ENCODE peak calls at places on chromosomes 13 and 19, in six cellular contexts. B is prostate gland, A is Caco-2, J is lung, D is uterus, W is pancreas. U is an unnamed sample. For H3K9me3 and H3K4me1, the result is how much of the 10 kb centered on the place peaks cover.

GRCh38 chr19:17806945-17807344 is 12.0 kb downstream of the B3GNT3 start:
- DNase-seq in B (no peak), A (no peak), J (no peak), D (no peak), W (no peak), U (no peak)

GRCh38 chr19:13839193-13839937 is 37.6 kb upstream of the NANOS3 start:
- DNase-seq in B (peak), A (no peak), J (peak), D (peak), W (peak), U (peak)

GRCh38 chr19:45130888-45131615 is 29.7 kb downstream of the NKPD1 start:
- DNase-seq in B (peak), A (no peak), J (no peak), D (no peak), W (no peak), U (peak)

GRCh38 chr19:14318873-14319272 is 62.4 kb upstream of the ADGRE5 start:
- DNase-seq in B (no peak), A (no peak), J (no peak), D (no peak), W (no peak), U (peak)

GRCh38 chr19:4583961-4584669 is 24.6 kb upstream of the SEMA6B start:
- DNase-seq in B (no peak), A (no peak), J (no peak), D (no peak), W (no peak), U (peak)

GRCh38 chr19:3216874-3217273 is 7.6 kb upstream of the CELF5 start:
- DNase-seq in B (no peak), A (no peak), J (no peak), D (no peak), W (no peak), U (no peak)

GRCh38 chr13:22505489-22505888 is 675.3 kb upstream of the SGCG start:
- DNase-seq in B (no peak), A (no peak), J (no peak), D (no peak), W (no peak), U (peak)

GRCh38 chr13:19618925-19619324 is 14.5 kb upstream of the MPHOSPH8 start:
- DNase-seq in B (no peak), A (no peak), J (no peak), D (no peak), W (no peak), U (no peak)

GRCh38 chr13:76696370-76696769 is 189.8 kb downstream of the KCTD12 start:
- DNase-seq in B (no peak), A (peak), J (no peak), D (no peak), W (no peak), U (no peak)

GRCh38 chr13:60162096-60162495 is 1.6 kb downstream of the DIAPH3 start:
- DNase-seq in B (no peak), A (no peak), J (no peak), D (no peak), W (no peak), U (no peak)

GRCh38 chr19:18477974-18478373 is 40.0 kb upstream of the ISYNA1 start:
- DNase-seq in B (no peak), A (no peak), J (no peak), D (no peak), W (no peak), U (no peak)

GRCh38 chr19:496333-496634 is at the start of gene MADCAM1:
- DNase-seq in B (no peak), A (no peak), J (no peak), D (no peak), W (no peak), U (no peak)

GRCh38 chr19:498977-499623 is 2.8 kb downstream of the MADCAM1 start:
- DNase-seq in B (no peak), A (no peak), J (no peak), D (no peak), W (no peak), U (no peak)

GRCh38 chr19:498591-498950 is 2.3 kb downstream of the MADCAM1 start:
- DNase-seq in B (no peak), A (no peak), J (no peak), D (no peak), W (no peak), U (no peak)

GRCh38 chr19:497861-498590 is 1.7 kb downstream of the MADCAM1 start:
- DNase-seq in B (no peak), A (no peak), J (no peak), D (no peak), W (no peak), U (no peak)

GRCh38 chr19:497476-497860 is 1.2 kb downstream of the MADCAM1 start:
- DNase-seq in B (no peak), A (no peak), J (no peak), D (no peak), W (no peak), U (no peak)
- H3K9me3 ChIP-seq in B (under half), A (under half), J (under half), D (under half), W (under half), U (under half)

GRCh38 chr19:35431147-35431807 is 16.8 kb upstream of the FFAR2 start:
- DNase-seq in B (no peak), A (no peak), J (no peak), D (no peak), W (no peak), U (no peak)
- H3K4me1 ChIP-seq in B (under half), A (under half), J (under half), D (under half), W (under half), U (under half)

GRCh38 chr19:58086825-58087710 is 11.0 kb downstream of the ZSCAN18 start:
- DNase-seq in B (no peak), A (no peak), J (no peak), D (no peak), W (no peak), U (no peak)
- H3K9me3 ChIP-seq in B (under half), A (under half), J (half or more), D (under half), W (under half), U (under half)

DNA sequence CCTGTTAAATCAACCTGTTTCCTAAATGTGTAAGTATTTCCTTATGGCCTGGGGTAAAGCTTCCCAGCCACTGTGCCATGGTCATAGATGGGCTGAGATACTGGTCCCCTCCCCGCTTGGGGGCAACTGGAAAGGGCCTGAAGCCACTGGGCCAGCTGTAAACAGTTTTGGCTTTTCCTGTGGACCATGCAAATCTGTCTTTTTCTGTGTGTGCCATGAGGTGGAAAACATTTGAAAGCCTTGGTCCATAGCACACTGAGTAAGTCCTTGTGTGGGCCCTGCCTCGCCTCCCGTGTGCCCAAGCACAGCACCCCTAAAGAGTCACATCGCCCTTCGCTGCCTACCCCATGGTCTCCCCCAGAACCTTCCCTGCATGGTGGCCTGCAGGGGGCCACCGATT is 52.3 kb upstream of the GPR183 start:
- DNase-seq in B (no peak), A (no peak), J (peak), D (no peak), W (no peak), U (no peak)
- H3K4me1 ChIP-seq in B (under half), A (under half), J (under half), D (under half), W (under half), U (under half)

DNA sequence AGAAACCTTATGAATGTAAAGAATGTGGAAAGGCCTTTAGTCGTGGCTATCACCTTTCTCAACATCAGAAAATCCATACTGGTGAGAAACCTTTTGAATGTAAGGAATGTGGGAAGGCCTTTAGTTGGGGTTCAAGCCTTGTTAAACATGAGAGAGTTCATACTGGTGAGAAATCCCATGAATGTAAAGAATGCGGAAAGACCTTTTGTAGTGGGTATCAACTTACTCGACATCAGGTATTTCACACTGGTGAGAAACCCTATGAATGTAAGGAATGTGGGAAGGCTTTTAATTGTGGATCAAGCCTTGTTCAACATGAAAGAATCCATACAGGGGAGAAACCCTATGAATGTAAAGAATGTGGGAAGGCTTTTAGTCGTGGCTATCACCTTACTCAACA is 20.8 kb downstream of the ZNF283 start:
- DNase-seq in B (no peak), A (no peak), J (no peak), D (no peak), W (no peak), U (no peak)
- H3K9me3 ChIP-seq in B (under half), A (half or more), J (under half), D (under half), W (under half), U (under half)

DNA sequence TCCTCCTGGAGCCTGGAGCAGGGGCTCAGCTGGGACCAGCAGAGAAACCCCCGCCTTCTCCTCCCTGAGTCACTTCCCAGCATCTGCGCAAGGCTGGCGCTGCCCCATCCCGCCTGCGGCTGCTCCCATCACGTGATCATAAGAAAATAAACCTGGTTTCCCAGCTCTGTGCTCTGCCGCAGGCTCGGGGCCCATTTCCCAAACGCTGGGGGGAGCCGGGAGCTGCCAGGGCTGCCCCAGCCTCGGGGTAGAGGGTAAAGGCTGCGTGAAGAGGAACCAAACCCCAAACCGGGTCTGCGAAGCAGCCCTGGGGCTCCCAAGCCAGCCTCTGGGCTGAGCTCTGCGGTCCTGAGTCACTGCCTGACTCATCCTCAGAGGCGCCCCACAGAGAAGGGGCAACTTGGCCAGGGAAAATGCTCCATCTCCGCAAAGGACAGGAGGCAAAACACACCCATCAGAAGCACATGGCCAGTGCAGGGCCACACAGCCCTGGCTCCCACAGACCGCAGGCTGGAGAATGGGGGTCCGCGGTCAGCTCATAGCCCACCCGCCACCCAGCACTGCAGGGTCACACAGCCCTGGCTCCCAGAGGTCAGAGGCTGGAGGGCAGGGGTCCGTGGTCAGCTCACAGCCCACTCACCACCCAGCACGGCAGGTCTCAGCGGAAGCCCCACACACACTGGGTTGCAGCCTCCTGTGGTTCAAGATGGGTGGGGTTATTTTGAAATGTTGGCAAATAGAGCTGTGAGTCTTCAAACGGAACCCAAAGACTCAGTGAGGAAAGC is 67.1 kb downstream of the RASA3 start:
- DNase-seq in B (peak), A (peak), J (peak), D (peak), W (peak), U (peak)
- H3K4me1 ChIP-seq in B (under half), A (under half), J (under half), D (under half), W (under half), U (under half)

DNA sequence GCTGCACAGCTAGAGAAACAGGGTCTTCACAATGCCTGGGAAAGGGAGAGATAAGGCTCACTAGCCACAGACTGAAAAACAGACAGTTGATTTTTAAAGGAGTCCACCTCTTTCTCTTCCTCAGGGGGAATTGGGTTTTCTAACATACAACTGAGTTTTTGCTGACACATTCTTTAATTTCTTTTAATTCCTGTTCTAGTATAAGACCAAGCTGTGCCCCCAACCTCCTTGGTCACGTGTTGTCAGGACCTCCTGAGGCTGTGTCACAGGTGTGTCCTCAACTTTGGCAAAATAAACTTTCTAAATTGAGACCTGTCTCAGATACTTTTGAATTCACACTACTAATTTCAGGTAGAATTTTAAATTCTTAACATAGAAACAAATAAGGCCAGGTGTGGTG is 12.1 kb upstream of the ZNF492 start:
- DNase-seq in B (no peak), A (no peak), J (no peak), D (no peak), W (no peak), U (peak)
- H3K9me3 ChIP-seq in B (under half), A (under half), J (under half), D (under half), W (under half), U (under half)

GRCh38 chr13:98478134-98479129 is 98.5 kb downstream of the STK24 start:
- DNase-seq in B (no peak), A (no peak), J (no peak), D (no peak), W (no peak), U (peak)
- H3K4me1 ChIP-seq in B (under half), A (under half), J (under half), D (under half), W (under half), U (under half)

DNA sequence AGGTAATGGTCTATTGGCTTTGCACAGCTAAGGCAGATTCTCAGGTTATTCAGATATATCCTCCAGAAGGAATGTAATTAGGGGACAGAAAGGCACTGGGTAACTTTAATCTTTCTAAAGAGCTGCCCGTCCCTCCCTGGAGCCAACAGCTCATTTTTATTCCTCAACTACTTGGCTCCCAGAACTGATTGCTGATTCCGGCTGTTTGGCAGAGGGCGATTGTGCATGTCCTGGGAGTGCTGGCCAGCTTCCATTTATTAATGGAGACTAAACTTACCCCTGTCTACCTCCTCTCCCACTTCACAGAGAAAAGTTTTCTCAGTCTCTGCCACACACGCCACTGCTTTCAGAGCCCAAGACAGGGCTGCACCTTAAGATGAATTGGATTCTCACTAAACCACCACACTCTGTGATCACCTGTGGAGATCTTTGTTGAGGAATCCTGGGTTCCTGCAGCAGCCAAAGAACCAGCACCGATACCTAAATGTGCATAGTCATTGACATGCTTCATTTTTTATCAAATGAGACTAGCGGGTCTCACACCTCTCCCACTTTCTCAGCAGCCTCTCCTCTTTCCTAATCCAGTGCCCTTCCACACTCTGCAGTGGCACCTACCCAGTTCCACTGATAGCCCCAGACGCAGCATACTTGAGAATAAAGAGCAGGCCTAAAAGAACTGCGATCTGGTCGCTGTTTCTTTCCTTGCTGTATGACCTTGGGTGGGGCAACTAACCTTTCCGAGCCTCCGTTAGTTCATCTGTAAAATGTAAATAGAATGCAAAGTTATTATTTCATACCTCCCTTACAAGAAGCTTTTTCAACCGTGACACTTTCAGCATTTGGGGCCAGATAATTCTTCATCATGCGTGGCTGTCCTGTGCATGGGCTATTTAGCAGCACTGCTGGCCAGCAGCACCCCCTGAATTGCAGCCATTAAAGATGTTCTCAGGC is 648.7 kb downstream of the UQCRFS1 start:
- DNase-seq in B (no peak), A (no peak), J (no peak), D (no peak), W (no peak), U (no peak)
- H3K9me3 ChIP-seq in B (under half), A (under half), J (under half), D (under half), W (under half), U (under half)

GRCh38 chr13:110119943-110120905 is 186.7 kb downstream of the COL4A1 start:
- DNase-seq in B (peak), A (no peak), J (no peak), D (no peak), W (no peak), U (no peak)
- H3K4me1 ChIP-seq in B (under half), A (under half), J (under half), D (under half), W (under half), U (under half)